ENCODE peak calls at places on chromosome 10, in six cellular contexts. F is H9, R is AG04450, J is fibroblast of lung, D is IMR-90, K is aorta. C is an unnamed sample.

GRCh38 chr10:13969792-13970140 is 361.0 kb downstream of the FRMD4A start:
- DNase-seq in F (no peak), R (no peak), J (no peak), D (no peak), K (no peak), C (no peak)

GRCh38 chr10:119341236-119342016 is 134.1 kb downstream of the GRK5 start:
- DNase-seq in R (no peak), J (peak), K (no peak), D (peak), F (no peak), C (peak)

GRCh38 chr10:24457661-24458318 is 248.9 kb downstream of the KIAA1217 start:
- DNase-seq in K (no peak), D (no peak), J (peak), R (no peak), F (no peak), C (no peak)

GRCh38 chr10:67306588-67307205 is 380.9 kb downstream of the LRRTM3 start:
- DNase-seq in J (peak), R (no peak), K (no peak), D (peak), F (no peak), C (no peak)

GRCh38 chr10:113561214-113561613 is 8.4 kb downstream of the HABP2 start:
- DNase-seq in F (no peak), J (no peak), D (no peak), K (no peak), R (no peak), C (no peak)

GRCh38 chr10:124739119-124739921 is 4.9 kb downstream of the FAM53B start:
- DNase-seq in R (no peak), K (peak), D (no peak), J (no peak), F (no peak), C (no peak)

GRCh38 chr10:124225468-124226270 is 132.3 kb upstream of the CHST15 start:
- DNase-seq in R (no peak), K (no peak), J (no peak), D (no peak), F (no peak), C (no peak)

GRCh38 chr10:114772496-114773196 is 48.9 kb upstream of the FHIP2A start:
- DNase-seq in R (no peak), K (no peak), F (no peak), J (no peak), D (no peak), C (peak)

GRCh38 chr10:18666810-18667209 is 7.6 kb downstream of the ARL5B start:
- DNase-seq in K (no peak), D (peak), F (no peak), J (peak), R (no peak), C (no peak)

GRCh38 chr10:101008823-101009423 is 9.3 kb downstream of the LZTS2 start:
- DNase-seq in F (no peak), R (no peak), D (no peak), K (no peak), J (no peak), C (no peak)

GRCh38 chr10:37495415-37495814 is 362.0 kb downstream of the ZNF248 start:
- DNase-seq in R (no peak), F (no peak), J (no peak), D (no peak), K (no peak), C (no peak)

GRCh38 chr10:96637709-96638108 is 50.9 kb upstream of the TM9SF3 start:
- DNase-seq in J (no peak), R (no peak), F (no peak), D (no peak), K (no peak), C (no peak)

GRCh38 chr10:131620904-131621303 is 279.9 kb upstream of the PPP2R2D start:
- DNase-seq in D (no peak), K (no peak), F (no peak), R (no peak), J (no peak), C (no peak)

GRCh38 chr10:79127151-79127961 is 58.6 kb downstream of the ZMIZ1 start:
- DNase-seq in F (peak), R (no peak), J (peak), K (peak), D (peak), C (peak)

GRCh38 chr10:90227259-90227658 is 525.9 kb downstream of the KIF20B start:
- DNase-seq in F (no peak), K (no peak), J (peak), D (peak), R (peak), C (no peak)

GRCh38 chr10:17651891-17652290 is 7.9 kb downstream of the STAM start:
- DNase-seq in R (no peak), K (no peak), F (no peak), J (peak), D (no peak), C (peak)

GRCh38 chr10:60203993-60204618 is 185.6 kb downstream of the ANK3 start:
- DNase-seq in F (no peak), R (no peak), J (peak), D (peak), K (no peak), C (peak)

GRCh38 chr10:119029613-119030420 is at the start of gene NANOS1:
- DNase-seq in R (no peak), F (peak), K (no peak), J (peak), D (peak), C (no peak)

GRCh38 chr10:67861750-67862460 is 22.6 kb upstream of the SIRT1 start:
- DNase-seq in R (no peak), F (peak), J (peak), D (no peak), K (no peak), C (no peak)

GRCh38 chr10:102297132-102297531 is 51.8 kb downstream of the GBF1 start:
- DNase-seq in F (no peak), K (no peak), D (no peak), R (no peak), J (no peak), C (no peak)

GRCh38 chr10:13018171-13018570 is 16.7 kb upstream of the CCDC3 start:
- DNase-seq in D (peak), R (peak), K (no peak), F (no peak), J (peak), C (no peak)

GRCh38 chr10:31942892-31943291 is 14.3 kb upstream of the ARHGAP12 start:
- DNase-seq in K (no peak), F (no peak), R (no peak), D (no peak), J (no peak), C (no peak)

GRCh38 chr10:93030409-93030808 is 30.2 kb upstream of the CYP26C1 start:
- DNase-seq in K (no peak), F (no peak), J (peak), D (peak), R (peak), C (no peak)

GRCh38 chr10:99740933-99741559 is 9.0 kb downstream of the CUTC start:
- DNase-seq in R (no peak), J (no peak), D (no peak), F (no peak), K (no peak), C (no peak)

GRCh38 chr10:87622290-87623004 is 37.2 kb upstream of the PAPSS2 start:
- DNase-seq in K (no peak), D (no peak), F (peak), J (no peak), R (no peak), C (no peak)

GRCh38 chr10:87619705-87620104 is 40.0 kb upstream of the PAPSS2 start:
- DNase-seq in R (peak), K (no peak), F (no peak), J (peak), D (peak), C (no peak)

GRCh38 chr10:87617503-87617902 is 42.2 kb upstream of the PAPSS2 start:
- DNase-seq in D (no peak), F (no peak), K (no peak), J (no peak), R (no peak), C (no peak)

GRCh38 chr10:87623191-87623590 is 36.5 kb upstream of the PAPSS2 start:
- DNase-seq in J (no peak), R (no peak), D (no peak), K (no peak), F (no peak), C (no peak)

GRCh38 chr10:87618470-87619423 is 40.9 kb upstream of the PAPSS2 start:
- DNase-seq in R (no peak), D (peak), F (no peak), K (no peak), J (no peak), C (no peak)
- H3K27ac ChIP-seq in R (no peak), D (no peak), F (no peak), K (no peak), J (no peak), C (no peak)

GRCh38 chr10:10891437-10891836 is 126.2 kb upstream of the CELF2 start:
- DNase-seq in F (no peak), R (peak), K (peak), J (peak), D (peak), C (peak)

GRCh38 chr10:10886861-10887539 is 130.7 kb upstream of the CELF2 start:
- DNase-seq in J (peak), D (no peak), F (no peak), K (no peak), R (no peak), C (no peak)

GRCh38 chr10:10897400-10897799 is 120.3 kb upstream of the CELF2 start:
- DNase-seq in J (no peak), K (no peak), R (no peak), F (no peak), D (no peak), C (no peak)

GRCh38 chr10:10892290-10892875 is 125.3 kb upstream of the CELF2 start:
- DNase-seq in F (no peak), K (no peak), J (peak), D (no peak), R (no peak), C (no peak)
- H3K27ac ChIP-seq in F (no peak), K (no peak), J (no peak), D (no peak), R (no peak), C (no peak)

GRCh38 chr10:95454356-95454755 is 106.8 kb downstream of the SORBS1 start:
- DNase-seq in R (no peak), F (no peak), J (no peak), K (no peak), D (no peak), C (no peak)

GRCh38 chr10:95450188-95450587 is 111.0 kb downstream of the SORBS1 start:
- DNase-seq in J (no peak), K (no peak), F (no peak), D (no peak), R (no peak), C (no peak)

GRCh38 chr10:95451568-95452524 is 109.3 kb downstream of the SORBS1 start:
- DNase-seq in J (peak), D (no peak), K (no peak), F (no peak), R (no peak), C (no peak)

GRCh38 chr10:95447733-95448132 is 113.4 kb downstream of the SORBS1 start:
- DNase-seq in K (no peak), J (peak), F (no peak), R (no peak), D (no peak), C (no peak)

GRCh38 chr10:95451150-95451549 is 110.0 kb downstream of the SORBS1 start:
- DNase-seq in K (peak), R (no peak), J (peak), D (no peak), F (no peak), C (no peak)
- H3K27ac ChIP-seq in K (peak), R (no peak), J (no peak), D (no peak), F (no peak), C (no peak)

GRCh38 chr10:70566515-70567290 is 35.8 kb downstream of the PRF1 start:
- DNase-seq in R (no peak), J (no peak), F (no peak), K (peak), D (no peak), C (peak)

GRCh38 chr10:70567603-70568002 is 34.9 kb downstream of the PRF1 start:
- DNase-seq in R (no peak), K (peak), D (no peak), J (no peak), F (no peak), C (peak)

GRCh38 chr10:70564901-70565351 is 37.6 kb downstream of the PRF1 start:
- DNase-seq in K (no peak), F (no peak), R (no peak), J (no peak), D (no peak), C (peak)

GRCh38 chr10:70564113-70564725 is 38.3 kb downstream of the PRF1 start:
- DNase-seq in K (peak), D (no peak), R (no peak), F (no peak), J (no peak), C (peak)

GRCh38 chr10:70565556-70566514 is 36.7 kb downstream of the PRF1 start:
- DNase-seq in D (no peak), R (no peak), K (peak), J (no peak), F (no peak), C (peak)
- H3K27ac ChIP-seq in D (no peak), R (no peak), K (no peak), J (no peak), F (no peak), C (no peak)

DNA sequence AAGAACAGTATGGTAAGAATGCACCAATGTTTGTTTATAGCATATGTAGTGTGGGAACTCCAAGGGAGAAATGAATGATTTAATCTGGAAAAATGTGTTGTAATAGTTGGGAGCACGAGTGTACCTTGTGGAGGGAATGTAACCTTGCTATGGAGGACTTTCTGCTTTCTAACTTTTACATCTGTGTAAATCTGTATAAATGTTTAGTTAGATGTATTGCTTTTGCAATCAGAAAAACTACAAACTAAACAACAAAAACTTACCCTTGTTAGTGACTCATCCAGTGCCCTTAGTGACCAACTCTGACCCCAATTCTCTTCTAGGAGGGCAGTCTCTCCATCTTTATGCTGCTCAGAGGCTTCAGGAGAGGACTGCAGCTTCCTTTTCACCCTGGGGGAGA is 89.3 kb downstream of the CCNY start:
- DNase-seq in K (no peak), D (peak), F (no peak), J (no peak), R (no peak), C (no peak)
- H3K27ac ChIP-seq in K (no peak), D (peak), F (no peak), J (no peak), R (no peak), C (peak)

DNA sequence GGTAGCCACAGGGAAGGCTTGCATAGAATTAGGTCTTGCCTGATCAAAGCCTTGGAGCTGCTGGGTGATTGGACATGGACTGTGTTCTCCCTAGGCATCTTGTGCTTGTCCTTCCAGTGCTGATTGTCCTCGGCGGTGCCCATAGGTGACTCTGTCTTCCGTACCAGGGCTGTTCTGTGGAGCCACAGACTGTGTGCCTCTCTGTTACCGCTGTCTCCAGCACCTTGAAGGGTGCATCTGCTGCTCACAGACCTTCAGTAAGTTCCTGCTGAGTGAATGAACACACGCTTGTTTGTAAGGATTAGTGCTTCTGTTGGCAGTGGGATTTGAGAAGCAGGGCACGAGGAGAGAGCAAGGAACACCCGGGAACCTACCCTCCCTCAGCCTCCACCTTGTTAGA is 116.7 kb downstream of the CELF2 start:
- DNase-seq in R (no peak), D (no peak), K (no peak), F (peak), J (no peak), C (no peak)
- H3K27ac ChIP-seq in R (no peak), D (no peak), K (no peak), F (no peak), J (no peak), C (no peak)

GRCh38 chr10:62278461-62278910 is 9.8 kb upstream of the RTKN2 start:
- DNase-seq in F (no peak), K (no peak), R (no peak), J (peak), D (peak), C (peak)
- H3K27ac ChIP-seq in F (no peak), K (no peak), R (no peak), J (no peak), D (no peak), C (peak)

DNA sequence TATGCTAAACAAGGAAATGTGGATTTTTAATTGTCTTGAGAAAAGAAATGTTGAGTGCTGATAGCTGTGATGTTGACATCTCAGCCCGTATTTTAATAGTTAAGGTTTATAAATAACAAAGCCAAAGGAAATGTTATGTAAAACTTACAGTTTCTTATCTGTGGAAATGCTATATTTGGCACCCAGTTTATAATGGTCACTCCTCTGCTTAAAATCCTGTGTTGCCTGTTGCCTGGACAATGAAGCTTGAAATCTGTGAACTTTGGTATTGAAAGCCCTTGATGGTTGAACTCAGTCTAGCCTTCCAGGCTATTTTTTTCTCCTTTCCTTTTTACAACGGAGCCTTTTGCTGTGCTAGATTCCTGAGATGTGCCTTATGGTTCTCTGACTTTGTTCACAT is 46.5 kb downstream of the MCU start:
- DNase-seq in K (no peak), J (peak), F (no peak), R (no peak), D (no peak), C (peak)
- H3K27ac ChIP-seq in K (peak), J (peak), F (no peak), R (no peak), D (no peak), C (peak)